ENCODE peak calls at places on chromosomes 11 and 22, in four cellular contexts. T is transverse colon, V is right lobe of liver, J is H54. A is an unnamed sample.

GRCh38 chr11:123483058-123483457 is 53.0 kb downstream of the GRAMD1B start:
- DNase-seq in J (peak; percentile 28), V (no peak), T (no peak), A (no peak)

GRCh38 chr11:83249972-83250593 is 36.1 kb downstream of the CCDC90B start:
- DNase-seq in J (no peak), V (no peak), T (no peak), A (peak; percentile 73)

GRCh38 chr11:20443596-20443995 is 56.1 kb downstream of the PRMT3 start:
- DNase-seq in V (no peak), J (no peak), T (no peak), A (peak; percentile 64)

GRCh38 chr11:16456366-16456765 is 100.0 kb upstream of the SOX6 start:
- DNase-seq in V (no peak), J (no peak), T (no peak), A (no peak)

GRCh38 chr11:70468256-70469230 is 70.2 kb downstream of the CTTN start:
- DNase-seq in V (no peak), T (no peak), J (no peak), A (no peak)

GRCh38 chr11:128208329-128209220 is 378.8 kb downstream of the ETS1 start:
- DNase-seq in J (peak; percentile 11), V (no peak), T (no peak), A (no peak)

GRCh38 chr11:64522843-64523242 is 68.2 kb upstream of the SLC22A12 start:
- DNase-seq in V (no peak), J (no peak), T (no peak), A (no peak)

GRCh38 chr11:108985611-108986279 is 320.9 kb downstream of the DDX10 start:
- DNase-seq in V (no peak), J (no peak), T (no peak), A (no peak)

GRCh38 chr11:73652046-73652730 is 5.8 kb downstream of the PLEKHB1 start:
- DNase-seq in V (no peak), T (peak; percentile 14), J (no peak), A (no peak)

GRCh38 chr11:92477686-92478085 is 253.1 kb downstream of the FAT3 start:
- DNase-seq in T (no peak), V (no peak), J (no peak), A (no peak)

GRCh38 chr11:125069796-125070195 is 6.7 kb downstream of the SLC37A2 start:
- DNase-seq in T (no peak), J (no peak), V (no peak), A (no peak)

GRCh38 chr11:119722281-119722794 is 6.7 kb downstream of the NECTIN1 start:
- DNase-seq in J (no peak), T (peak; percentile 55), V (peak; percentile 53), A (no peak)
- TF ChIP-seq POLR2A in J (no peak), T (no peak), V (no peak), A (no peak)

GRCh38 chr11:93729129-93729616 is 12.1 kb downstream of the TAF1D start:
- DNase-seq in J (no peak), T (no peak), V (no peak), A (no peak)
- TF ChIP-seq POLR2A in J (no peak), T (no peak), V (no peak), A (peak; percentile 42)

DNA sequence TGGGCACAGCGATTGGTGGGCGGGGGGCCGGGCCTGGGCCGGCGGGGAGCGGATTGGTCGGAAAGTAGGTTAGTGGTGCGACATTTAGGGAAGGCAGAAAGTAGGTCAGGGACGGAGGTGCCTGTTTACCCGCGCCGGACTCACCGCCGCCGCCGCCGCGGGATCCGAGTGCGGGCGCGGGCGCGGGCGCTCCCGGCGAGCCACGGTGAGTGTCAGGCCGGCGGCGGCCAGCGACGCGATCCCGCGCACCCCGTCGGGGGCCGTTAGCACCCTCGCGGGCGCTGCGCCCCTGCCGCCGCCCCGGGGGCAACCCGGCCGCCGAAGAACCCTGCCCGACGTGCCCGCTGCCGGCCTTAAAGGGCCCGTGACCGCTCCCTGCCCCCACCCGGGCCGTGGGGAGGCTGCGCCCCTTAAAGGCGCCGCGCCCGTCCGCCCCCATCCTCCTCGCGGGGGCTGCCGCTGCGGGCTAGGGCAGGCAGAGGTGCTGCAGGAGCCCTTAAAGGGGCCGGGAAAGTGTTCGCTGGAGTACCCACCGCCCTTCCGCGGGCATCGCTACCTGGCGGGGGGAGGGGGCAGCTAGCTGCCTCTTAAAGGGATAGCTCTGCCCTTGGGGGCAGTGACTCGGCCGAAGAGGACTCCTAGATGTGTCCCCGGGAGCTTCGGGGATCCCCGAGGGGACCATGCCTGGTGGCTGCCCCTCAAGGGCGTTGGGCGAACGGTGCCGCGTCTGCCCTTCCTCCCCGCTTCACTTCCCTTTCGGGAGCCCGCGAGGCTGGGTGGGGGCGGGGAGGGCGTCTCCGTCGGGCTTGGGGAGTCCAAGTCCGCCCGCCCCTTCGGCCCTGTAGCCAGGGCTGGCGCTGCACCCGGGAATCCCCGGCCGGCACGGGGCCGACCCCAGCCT is at the start of gene BMAL1:
- DNase-seq in V (peak; percentile 80), T (peak; percentile 69), J (peak; percentile 43), A (peak; percentile 54)
- TF ChIP-seq POLR2A in V (peak; percentile 74), T (no peak), J (peak; percentile 45), A (no peak)

DNA sequence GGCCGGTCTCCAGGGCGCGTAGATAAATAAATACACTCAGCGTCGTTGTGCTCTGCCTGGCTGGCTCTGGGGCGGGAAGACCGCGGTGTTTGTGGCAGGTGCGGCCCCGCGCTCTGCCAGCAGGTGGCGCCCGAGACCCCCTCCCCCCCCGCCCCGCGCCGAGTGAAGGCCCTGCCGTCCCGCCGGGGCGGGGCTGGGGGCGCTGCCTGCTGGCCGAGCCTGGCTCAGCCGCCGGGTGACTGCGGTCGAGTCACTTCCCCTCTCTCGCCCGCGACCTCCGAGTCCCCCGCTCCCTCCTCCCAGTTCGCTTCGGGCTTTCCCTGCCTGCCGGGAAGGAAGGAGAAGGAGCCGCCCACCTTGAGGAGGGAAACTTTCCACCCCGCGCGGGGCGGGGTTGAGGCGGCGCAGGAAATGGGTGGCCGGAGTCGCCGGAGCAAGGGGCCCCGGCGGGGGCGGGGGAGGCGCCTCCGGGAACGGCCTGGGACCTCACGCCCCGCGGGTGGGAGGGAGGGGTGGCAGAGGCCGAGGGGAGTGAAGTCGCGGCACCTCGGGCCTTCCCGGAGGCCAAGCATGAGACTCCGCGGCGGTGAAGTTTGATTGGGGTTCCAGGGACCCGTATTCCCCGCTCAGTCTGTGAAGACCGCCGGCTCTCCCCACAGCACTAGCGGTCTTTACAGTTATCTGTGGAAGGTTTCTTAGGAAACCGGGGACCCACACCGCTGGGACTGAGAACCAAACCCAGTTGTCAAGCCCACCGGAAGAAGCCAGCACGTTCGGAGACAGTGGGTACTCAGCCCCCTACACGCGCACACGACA is 1.5 kb upstream of the EHBP1L1 start:
- DNase-seq in V (peak; percentile 94), T (peak; percentile 90), J (peak; percentile 98), A (peak; percentile 94)
- TF ChIP-seq POLR2A in V (peak; percentile 26), T (peak; percentile 40), J (peak; percentile 30), A (no peak)

GRCh38 chr22:20130319-20130718 is 1.3 kb upstream of the ZDHHC8 start:
- DNase-seq in T (no peak), J (no peak), V (no peak), A (no peak)

GRCh38 chr22:20129747-20130014 is 1.9 kb upstream of the ZDHHC8 start:
- DNase-seq in J (no peak), V (no peak), T (no peak), A (no peak)

GRCh38 chr22:20131856-20132685 is 467 bp downstream of the ZDHHC8 start:
- DNase-seq in V (no peak), J (no peak), T (peak; percentile 31), A (no peak)

GRCh38 chr22:20131593-20131855 is at the start of gene ZDHHC8:
- DNase-seq in T (peak; percentile 49), J (no peak), V (no peak), A (no peak)

GRCh38 chr22:20130739-20131592 is 638 bp upstream of the ZDHHC8 start:
- DNase-seq in J (peak; percentile 60), V (peak; percentile 91), T (peak; percentile 89), A (peak; percentile 51)
- TF ChIP-seq POLR2A in J (no peak), V (peak; percentile 50), T (peak; percentile 40), A (no peak)

DNA sequence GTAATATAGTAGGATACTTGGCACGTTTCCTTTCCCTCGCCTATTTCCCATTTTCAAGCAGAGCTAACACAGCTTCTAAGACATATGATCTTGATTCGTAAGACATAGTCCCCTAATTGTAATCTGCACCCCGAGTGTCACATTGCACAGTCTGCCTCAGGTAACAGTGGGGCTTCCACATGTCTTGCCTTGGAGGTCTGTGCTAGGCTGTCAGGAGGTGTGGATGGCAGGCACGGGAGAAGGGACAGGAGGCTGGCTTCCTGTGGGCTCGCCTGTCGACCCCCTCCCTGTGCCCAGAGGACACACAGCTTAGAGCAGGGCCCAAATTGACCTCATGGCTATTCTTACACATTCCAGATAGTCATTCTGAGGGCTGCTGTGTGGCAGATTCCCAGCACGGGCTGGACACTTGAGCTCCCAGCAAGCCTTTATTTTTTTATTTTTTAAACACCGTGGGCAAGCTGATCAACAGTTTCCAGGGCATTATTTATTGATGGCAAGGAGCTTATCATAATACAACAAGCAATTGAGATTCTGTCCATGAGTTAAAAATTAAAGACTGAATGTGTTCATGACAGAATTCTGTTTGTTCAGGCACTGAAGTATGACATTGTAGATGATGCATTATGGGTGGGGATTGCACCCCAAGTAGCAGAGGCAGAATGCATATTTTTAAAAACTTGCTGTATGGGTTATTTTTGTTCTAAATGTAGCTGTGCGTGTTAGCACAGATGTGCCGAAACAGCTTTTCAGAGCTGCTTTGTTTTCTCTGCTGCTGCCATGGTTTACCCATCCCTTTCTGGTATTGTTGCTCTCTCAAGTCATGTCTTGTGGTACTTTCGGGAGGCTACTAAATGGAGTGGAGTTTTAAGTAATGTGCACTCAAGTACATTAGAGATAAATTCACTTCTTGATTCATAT is 113.0 kb downstream of the ATXN10 start:
- DNase-seq in J (no peak), V (no peak), T (no peak), A (no peak)
- TF ChIP-seq POLR2A in J (no peak), V (no peak), T (no peak), A (no peak)

DNA sequence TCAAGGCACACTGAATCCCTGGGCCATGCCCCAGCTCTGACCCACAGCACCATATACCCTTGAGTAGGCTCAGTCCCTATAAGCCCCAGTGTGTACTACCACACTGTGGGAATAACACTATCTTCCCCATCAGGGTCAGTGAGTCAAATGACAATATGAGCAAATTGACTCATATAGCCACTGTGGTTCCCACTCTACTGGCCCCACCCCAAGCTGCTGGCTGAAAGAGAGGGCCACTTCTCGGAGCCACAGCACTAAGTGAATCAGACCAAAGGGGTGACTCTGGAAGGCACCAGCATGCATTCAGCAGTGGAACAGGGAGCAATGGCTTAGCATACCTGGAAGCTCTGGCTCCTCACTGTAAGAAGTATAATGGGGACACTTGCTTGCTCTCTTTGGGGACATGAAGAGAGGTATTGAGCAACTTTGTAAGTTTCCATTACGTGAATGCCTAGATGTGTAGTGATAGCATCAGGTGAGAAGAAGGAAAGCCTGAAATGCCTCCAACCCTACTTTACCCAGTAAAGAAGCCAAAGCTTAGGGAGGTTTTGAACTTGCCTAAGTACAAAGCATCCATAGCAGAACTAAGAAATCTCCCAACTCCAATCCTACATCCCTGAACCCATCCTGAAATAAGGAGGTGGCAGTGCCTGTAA is 13.5 kb downstream of the CD59 start:
- DNase-seq in T (no peak), V (no peak), J (no peak), A (peak; percentile 51)
- TF ChIP-seq POLR2A in T (no peak), V (no peak), J (peak; percentile 38), A (peak; percentile 48)

GRCh38 chr11:118609380-118610219 is 2.2 kb downstream of the PHLDB1 start:
- DNase-seq in J (no peak), T (no peak), V (no peak), A (peak; percentile 39)
- TF ChIP-seq POLR2A in J (no peak), T (no peak), V (no peak), A (no peak)

GRCh38 chr11:62787005-62787759 is at the start of gene TMEM179B:
- DNase-seq in T (peak; percentile 99), V (peak; percentile 97), J (peak; percentile 89), A (peak; percentile 99)
- TF ChIP-seq POLR2A in T (peak; percentile 99), V (peak; percentile 96), J (peak; percentile 96), A (peak; percentile 97)